ENCODE peak calls at places on chromosomes 16 and 17, in seven cellular contexts. One of them, this sample, is unnamed.

GRCh38 chr16:58348986-58349385 is 43.3 kb upstream of the GINS3 start:
- DNase-seq in AG04450: no peak
- DNase-seq in tibial artery: no peak
- DNase-seq in epithelial cell of proximal tubule: no peak
- DNase-seq in psoas muscle: no peak
- DNase-seq in fibroblast of mammary gland: peak
- DNase-seq in lung: no peak
- DNase-seq in this sample: no peak

GRCh38 chr16:3503513-3503912 is 2.7 kb downstream of the CLUAP1 start:
- DNase-seq in lung: no peak
- DNase-seq in AG04450: no peak
- DNase-seq in psoas muscle: no peak
- DNase-seq in fibroblast of mammary gland: no peak
- DNase-seq in tibial artery: no peak
- DNase-seq in epithelial cell of proximal tubule: no peak
- DNase-seq in this sample: no peak

GRCh38 chr16:66728117-66728787 is 23.2 kb downstream of the DYNC1LI2 start:
- DNase-seq in epithelial cell of proximal tubule: no peak
- DNase-seq in lung: peak
- DNase-seq in AG04450: no peak
- DNase-seq in psoas muscle: no peak
- DNase-seq in tibial artery: no peak
- DNase-seq in fibroblast of mammary gland: peak
- DNase-seq in this sample: peak

GRCh38 chr16:73179671-73180370 is 131.9 kb upstream of the ZFHX3 start:
- DNase-seq in tibial artery: peak
- DNase-seq in AG04450: no peak
- DNase-seq in epithelial cell of proximal tubule: no peak
- DNase-seq in fibroblast of mammary gland: no peak
- DNase-seq in lung: no peak
- DNase-seq in psoas muscle: peak
- DNase-seq in this sample: no peak

GRCh38 chr16:87046235-87046634 is 271.0 kb downstream of the C16orf95 start:
- DNase-seq in tibial artery: no peak
- DNase-seq in epithelial cell of proximal tubule: no peak
- DNase-seq in fibroblast of mammary gland: no peak
- DNase-seq in AG04450: no peak
- DNase-seq in lung: no peak
- DNase-seq in psoas muscle: no peak
- DNase-seq in this sample: no peak

GRCh38 chr17:45184144-45184543 is 22.5 kb downstream of the HEXIM2 start:
- DNase-seq in epithelial cell of proximal tubule: no peak
- DNase-seq in tibial artery: no peak
- DNase-seq in psoas muscle: no peak
- DNase-seq in fibroblast of mammary gland: no peak
- DNase-seq in lung: no peak
- DNase-seq in AG04450: no peak
- DNase-seq in this sample: no peak

GRCh38 chr16:14358697-14359305 is 271.3 kb downstream of the PARN start:
- DNase-seq in fibroblast of mammary gland: no peak
- DNase-seq in AG04450: no peak
- DNase-seq in psoas muscle: no peak
- DNase-seq in lung: no peak
- DNase-seq in epithelial cell of proximal tubule: no peak
- DNase-seq in tibial artery: no peak
- DNase-seq in this sample: no peak

GRCh38 chr17:68089881-68090280 is 54.3 kb downstream of the KPNA2 start:
- DNase-seq in lung: peak
- DNase-seq in AG04450: no peak
- DNase-seq in psoas muscle: no peak
- DNase-seq in fibroblast of mammary gland: peak
- DNase-seq in epithelial cell of proximal tubule: no peak
- DNase-seq in tibial artery: peak
- DNase-seq in this sample: peak

GRCh38 chr17:81025756-81026155 is 9.2 kb upstream of the BAIAP2 start:
- DNase-seq in lung: no peak
- DNase-seq in psoas muscle: peak
- DNase-seq in fibroblast of mammary gland: peak
- DNase-seq in tibial artery: no peak
- DNase-seq in AG04450: no peak
- DNase-seq in epithelial cell of proximal tubule: no peak
- DNase-seq in this sample: no peak

GRCh38 chr17:75031972-75032895 is 14.5 kb downstream of the ATP5PD start:
- DNase-seq in psoas muscle: peak
- DNase-seq in lung: peak
- DNase-seq in AG04450: no peak
- DNase-seq in tibial artery: peak
- DNase-seq in epithelial cell of proximal tubule: no peak
- DNase-seq in fibroblast of mammary gland: peak
- DNase-seq in this sample: peak

GRCh38 chr16:2056077-2056476 is 8.3 kb downstream of the TSC2 start:
- DNase-seq in psoas muscle: no peak
- DNase-seq in fibroblast of mammary gland: peak
- DNase-seq in epithelial cell of proximal tubule: no peak
- DNase-seq in lung: no peak
- DNase-seq in AG04450: no peak
- DNase-seq in tibial artery: no peak
- DNase-seq in this sample: no peak

GRCh38 chr17:7929158-7930029 is at the start of gene KCNAB3:
- DNase-seq in epithelial cell of proximal tubule: no peak
- DNase-seq in tibial artery: no peak
- DNase-seq in fibroblast of mammary gland: peak
- DNase-seq in psoas muscle: no peak
- DNase-seq in AG04450: no peak
- DNase-seq in lung: no peak
- DNase-seq in this sample: no peak

GRCh38 chr17:32852811-32853210 is 24.1 kb downstream of the MYO1D start:
- DNase-seq in lung: no peak
- DNase-seq in fibroblast of mammary gland: peak
- DNase-seq in psoas muscle: no peak
- DNase-seq in epithelial cell of proximal tubule: no peak
- DNase-seq in AG04450: no peak
- DNase-seq in tibial artery: no peak
- DNase-seq in this sample: no peak

GRCh38 chr17:32846143-32846542 is 30.8 kb downstream of the MYO1D start:
- DNase-seq in fibroblast of mammary gland: no peak
- DNase-seq in epithelial cell of proximal tubule: no peak
- DNase-seq in lung: no peak
- DNase-seq in tibial artery: no peak
- DNase-seq in AG04450: no peak
- DNase-seq in psoas muscle: no peak
- DNase-seq in this sample: no peak

GRCh38 chr17:32847977-32848376 is 28.9 kb downstream of the MYO1D start:
- DNase-seq in psoas muscle: no peak
- DNase-seq in epithelial cell of proximal tubule: no peak
- DNase-seq in lung: no peak
- DNase-seq in fibroblast of mammary gland: no peak
- DNase-seq in tibial artery: no peak
- DNase-seq in AG04450: no peak
- DNase-seq in this sample: no peak

GRCh38 chr17:32854177-32854576 is 22.7 kb downstream of the MYO1D start:
- DNase-seq in AG04450: no peak
- DNase-seq in fibroblast of mammary gland: no peak
- DNase-seq in psoas muscle: no peak
- DNase-seq in epithelial cell of proximal tubule: no peak
- DNase-seq in lung: no peak
- DNase-seq in tibial artery: no peak
- DNase-seq in this sample: no peak

GRCh38 chr17:32849879-32850278 is 27.0 kb downstream of the MYO1D start:
- DNase-seq in AG04450: no peak
- DNase-seq in fibroblast of mammary gland: peak
- DNase-seq in epithelial cell of proximal tubule: no peak
- DNase-seq in psoas muscle: no peak
- DNase-seq in tibial artery: no peak
- DNase-seq in lung: no peak
- DNase-seq in this sample: no peak
- TF ChIP-seq CTCF in AG04450: no peak
- TF ChIP-seq CTCF in fibroblast of mammary gland: no peak
- TF ChIP-seq CTCF in epithelial cell of proximal tubule: no peak
- TF ChIP-seq CTCF in psoas muscle: no peak
- TF ChIP-seq CTCF in tibial artery: no peak
- TF ChIP-seq CTCF in lung: no peak
- TF ChIP-seq CTCF in this sample: no peak

GRCh38 chr16:84040823-84041391 is 1.7 kb downstream of the SLC38A8 start:
- DNase-seq in AG04450: no peak
- DNase-seq in tibial artery: no peak
- DNase-seq in lung: no peak
- DNase-seq in fibroblast of mammary gland: no peak
- DNase-seq in epithelial cell of proximal tubule: no peak
- DNase-seq in psoas muscle: no peak
- DNase-seq in this sample: no peak
- TF ChIP-seq CTCF in AG04450: no peak
- TF ChIP-seq CTCF in tibial artery: no peak
- TF ChIP-seq CTCF in lung: no peak
- TF ChIP-seq CTCF in fibroblast of mammary gland: no peak
- TF ChIP-seq CTCF in epithelial cell of proximal tubule: no peak
- TF ChIP-seq CTCF in psoas muscle: no peak
- TF ChIP-seq CTCF in this sample: no peak

DNA sequence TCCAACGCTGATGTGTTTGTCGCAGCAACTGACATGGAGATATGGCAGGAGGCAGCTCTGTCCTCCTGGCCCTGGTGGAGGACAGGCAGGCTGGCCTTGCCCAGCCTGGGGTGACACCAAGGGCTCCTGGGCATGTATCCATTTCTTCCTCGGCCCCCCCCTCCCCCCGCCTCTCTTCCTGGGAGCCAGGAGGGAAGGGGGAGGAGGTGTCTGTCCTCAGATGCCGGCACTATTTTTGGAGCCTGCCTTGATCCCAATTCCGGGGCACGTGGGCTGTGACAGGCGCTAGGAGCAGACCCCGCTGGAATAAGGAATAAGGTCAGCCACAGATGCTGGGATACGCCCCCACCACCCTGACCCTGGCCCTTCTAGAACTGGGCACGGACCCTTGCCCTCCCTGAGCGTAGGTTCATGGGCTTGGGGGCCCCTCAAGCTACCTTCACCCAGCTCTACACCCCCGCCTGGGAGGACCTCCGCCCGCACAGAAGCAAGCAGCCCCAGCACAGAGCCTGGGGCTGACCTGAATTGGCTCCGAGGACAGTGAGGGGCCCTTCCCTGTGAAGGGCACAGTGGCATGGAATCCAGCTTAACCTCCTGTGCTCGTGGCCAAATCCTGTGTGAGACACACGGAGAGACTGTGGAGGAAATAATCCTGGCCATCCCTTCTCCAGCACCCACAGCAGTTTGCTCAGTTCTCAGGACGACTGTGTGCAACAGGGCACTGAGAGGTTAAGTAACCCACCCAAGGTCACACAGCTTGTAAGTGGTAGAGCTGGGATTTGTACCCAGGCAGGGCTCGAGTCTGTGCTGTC is 24.1 kb downstream of the SEC14L5 start:
- DNase-seq in fibroblast of mammary gland: no peak
- DNase-seq in psoas muscle: peak
- DNase-seq in epithelial cell of proximal tubule: no peak
- DNase-seq in AG04450: no peak
- DNase-seq in lung: no peak
- DNase-seq in tibial artery: no peak
- DNase-seq in this sample: no peak
- TF ChIP-seq CTCF in fibroblast of mammary gland: no peak
- TF ChIP-seq CTCF in psoas muscle: no peak
- TF ChIP-seq CTCF in epithelial cell of proximal tubule: no peak
- TF ChIP-seq CTCF in AG04450: no peak
- TF ChIP-seq CTCF in lung: no peak
- TF ChIP-seq CTCF in tibial artery: no peak
- TF ChIP-seq CTCF in this sample: no peak

DNA sequence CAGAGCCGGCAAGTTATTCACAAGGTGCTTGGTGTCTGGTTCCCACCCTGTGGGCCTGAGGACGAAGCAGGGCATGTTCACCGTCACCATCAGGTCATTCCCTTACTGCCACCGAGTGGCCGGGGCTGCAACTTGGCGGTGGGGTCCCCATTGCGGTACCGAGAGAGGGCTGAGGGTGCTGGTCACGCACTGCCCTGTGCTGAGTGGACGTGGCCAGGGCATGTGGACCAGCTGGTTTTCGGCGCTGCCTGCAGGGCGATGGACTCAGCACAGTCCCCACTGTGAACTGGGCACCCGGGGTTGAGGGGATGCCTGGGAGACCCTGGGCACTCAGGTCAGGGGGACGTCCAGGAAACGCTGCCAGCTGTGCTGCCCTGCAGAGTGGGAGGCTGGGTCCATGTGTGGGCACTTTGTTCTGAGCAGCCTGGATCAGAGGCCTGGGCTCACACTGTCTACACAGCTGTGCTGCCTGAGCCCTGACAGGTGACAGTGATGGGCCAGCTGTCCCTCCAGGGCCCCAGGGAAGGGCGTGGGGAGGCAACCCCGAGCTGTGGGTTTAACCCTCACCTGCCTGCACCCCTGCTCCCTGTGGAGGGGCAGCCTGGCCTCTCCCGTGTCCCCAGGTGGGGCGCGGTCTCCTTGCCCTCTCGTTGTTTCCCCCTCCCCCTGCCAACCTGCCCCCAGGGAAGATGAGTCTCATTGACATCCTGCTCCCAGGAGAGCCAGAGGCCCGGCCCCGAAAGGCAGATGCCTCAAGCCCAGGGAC is 39.3 kb upstream of the GNG13 start:
- DNase-seq in tibial artery: no peak
- DNase-seq in psoas muscle: peak
- DNase-seq in lung: no peak
- DNase-seq in fibroblast of mammary gland: no peak
- DNase-seq in AG04450: no peak
- DNase-seq in epithelial cell of proximal tubule: no peak
- DNase-seq in this sample: no peak
- TF ChIP-seq CTCF in tibial artery: no peak
- TF ChIP-seq CTCF in psoas muscle: no peak
- TF ChIP-seq CTCF in lung: no peak
- TF ChIP-seq CTCF in fibroblast of mammary gland: no peak
- TF ChIP-seq CTCF in AG04450: no peak
- TF ChIP-seq CTCF in epithelial cell of proximal tubule: no peak
- TF ChIP-seq CTCF in this sample: no peak

GRCh38 chr17:41967141-41967920 is 736 bp downstream of the CNP start:
- DNase-seq in tibial artery: no peak
- DNase-seq in lung: no peak
- DNase-seq in psoas muscle: peak
- DNase-seq in fibroblast of mammary gland: peak
- DNase-seq in epithelial cell of proximal tubule: no peak
- DNase-seq in AG04450: no peak
- DNase-seq in this sample: peak
- TF ChIP-seq CTCF in tibial artery: no peak
- TF ChIP-seq CTCF in lung: no peak
- TF ChIP-seq CTCF in psoas muscle: no peak
- TF ChIP-seq CTCF in fibroblast of mammary gland: no peak
- TF ChIP-seq CTCF in epithelial cell of proximal tubule: no peak
- TF ChIP-seq CTCF in AG04450: no peak
- TF ChIP-seq CTCF in this sample: no peak